ENCODE peak calls at places on chromosomes 12 and 14, in five cellular contexts. One of them, this sample, is unnamed.

GRCh38 chr12:88428350-88428749 is 151.9 kb downstream of the KITLG start:
- DNase-seq in heart right ventricle: no peak
- DNase-seq in GM12865: no peak
- DNase-seq in GM13976: no peak
- DNase-seq in cardiac muscle cell: no peak
- DNase-seq in this sample: no peak

GRCh38 chr14:75011356-75012097 is 8.8 kb downstream of the EIF2B2 start:
- DNase-seq in heart right ventricle: no peak
- DNase-seq in cardiac muscle cell: peak; percentile 4
- DNase-seq in GM12865: no peak
- DNase-seq in GM13976: no peak
- DNase-seq in this sample: peak; percentile 66

GRCh38 chr14:99684356-99684952 is 356 bp downstream of the CYP46A1 start:
- DNase-seq in GM13976: no peak
- DNase-seq in heart right ventricle: no peak
- DNase-seq in GM12865: peak; percentile 19
- DNase-seq in cardiac muscle cell: no peak
- DNase-seq in this sample: peak; percentile 63

GRCh38 chr14:76782885-76783566 is 21.8 kb downstream of the VASH1 start:
- DNase-seq in heart right ventricle: no peak
- DNase-seq in GM12865: peak; percentile 42
- DNase-seq in cardiac muscle cell: no peak
- DNase-seq in GM13976: peak; percentile 66
- DNase-seq in this sample: no peak

GRCh38 chr14:94000986-94001385 is 3.9 kb downstream of the CCDC197 start:
- DNase-seq in heart right ventricle: no peak
- DNase-seq in cardiac muscle cell: no peak
- DNase-seq in GM12865: no peak
- DNase-seq in GM13976: no peak
- DNase-seq in this sample: no peak

GRCh38 chr14:61280092-61280525 is 1.0 kb downstream of the TMEM30B start:
- DNase-seq in GM12865: no peak
- DNase-seq in heart right ventricle: no peak
- DNase-seq in GM13976: no peak
- DNase-seq in cardiac muscle cell: no peak
- DNase-seq in this sample: peak; percentile 65

GRCh38 chr12:107622005-107622404 is 63.6 kb upstream of the PWP1 start:
- DNase-seq in cardiac muscle cell: no peak
- DNase-seq in heart right ventricle: no peak
- DNase-seq in GM13976: peak; percentile 48
- DNase-seq in GM12865: peak; percentile 29
- DNase-seq in this sample: peak; percentile 30

GRCh38 chr12:124916370-124917134 is 2.1 kb upstream of the UBC start:
- DNase-seq in cardiac muscle cell: no peak
- DNase-seq in GM13976: no peak
- DNase-seq in heart right ventricle: no peak
- DNase-seq in GM12865: peak; percentile 68
- DNase-seq in this sample: peak; percentile 70

GRCh38 chr14:33932526-33933292 is 18.2 kb downstream of the EGLN3 start:
- DNase-seq in GM12865: no peak
- DNase-seq in GM13976: no peak
- DNase-seq in cardiac muscle cell: no peak
- DNase-seq in heart right ventricle: no peak
- DNase-seq in this sample: no peak

GRCh38 chr12:68971404-68971803 is 38.4 kb upstream of the CPM start:
- DNase-seq in cardiac muscle cell: no peak
- DNase-seq in GM13976: no peak
- DNase-seq in GM12865: no peak
- DNase-seq in heart right ventricle: no peak
- DNase-seq in this sample: no peak

GRCh38 chr14:64569108-64570045 is 19.6 kb downstream of the PPP1R36 start:
- DNase-seq in cardiac muscle cell: no peak
- DNase-seq in GM12865: no peak
- DNase-seq in GM13976: no peak
- DNase-seq in heart right ventricle: peak; percentile 48
- DNase-seq in this sample: no peak

GRCh38 chr14:104580961-104581360 is 1.4 kb downstream of the C14orf180 start:
- DNase-seq in GM13976: no peak
- DNase-seq in GM12865: no peak
- DNase-seq in heart right ventricle: peak; percentile 83
- DNase-seq in cardiac muscle cell: no peak
- DNase-seq in this sample: no peak

GRCh38 chr12:24991209-24992049 is 42.5 kb upstream of the BCAT1 start:
- DNase-seq in cardiac muscle cell: peak; percentile 55
- DNase-seq in GM13976: peak; percentile 65
- DNase-seq in heart right ventricle: no peak
- DNase-seq in GM12865: peak; percentile 82
- DNase-seq in this sample: no peak

DNA sequence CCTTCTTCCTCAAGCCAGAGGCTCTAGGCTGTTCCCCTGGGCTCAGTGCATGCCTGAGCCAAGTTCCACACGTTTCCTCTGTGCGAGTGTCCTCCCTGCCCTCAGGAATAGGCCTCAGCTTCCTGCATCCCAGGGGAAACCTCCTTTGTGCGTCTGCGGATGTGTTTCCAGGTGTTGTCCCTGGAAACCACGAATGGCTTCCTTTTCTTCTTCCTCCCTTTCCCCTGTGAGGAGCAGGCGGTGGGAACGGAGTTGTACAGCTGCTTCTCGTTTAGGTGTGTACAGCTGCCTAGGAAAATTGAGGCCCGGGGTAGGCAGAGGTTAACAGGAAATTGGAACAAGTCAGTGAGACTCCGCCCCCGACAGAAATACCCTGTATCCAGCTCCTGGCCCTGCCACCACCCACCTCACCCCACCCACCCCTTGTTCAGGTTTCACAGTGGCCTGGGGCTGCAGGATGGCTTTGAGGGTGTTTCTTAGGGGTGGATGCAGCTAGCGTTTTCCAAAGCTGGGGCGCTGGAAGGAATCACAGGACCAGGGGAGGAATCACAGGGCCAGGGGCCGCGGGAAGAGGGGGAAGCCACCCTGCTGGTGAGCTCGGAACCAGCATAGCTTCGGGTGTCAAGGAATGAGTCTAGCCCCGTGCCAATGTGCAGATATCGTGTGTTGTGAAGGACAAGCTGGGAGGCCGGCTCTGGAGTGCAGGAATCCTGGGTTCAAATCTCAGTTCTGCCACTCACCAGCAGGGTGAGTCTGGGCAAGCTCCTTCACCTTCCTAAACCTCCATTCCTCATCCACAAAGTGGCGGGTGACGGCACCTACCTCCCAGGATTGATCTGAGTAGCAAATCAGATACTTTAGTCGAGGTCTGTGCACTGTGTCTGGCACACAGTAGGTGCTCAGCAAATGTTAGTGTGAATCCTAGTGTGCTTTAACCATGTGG is 53.8 kb upstream of the RIN3 start:
- DNase-seq in GM13976: no peak
- DNase-seq in GM12865: no peak
- DNase-seq in heart right ventricle: peak; percentile 42
- DNase-seq in cardiac muscle cell: no peak
- DNase-seq in this sample: peak; percentile 38
- TF ChIP-seq CTCF in GM13976: no peak
- TF ChIP-seq CTCF in GM12865: no peak
- TF ChIP-seq CTCF in heart right ventricle: peak; percentile 27
- TF ChIP-seq CTCF in cardiac muscle cell: no peak
- TF ChIP-seq CTCF in this sample: no peak

GRCh38 chr12:94148841-94149780 is 734 bp downstream of the PLXNC1 start:
- DNase-seq in heart right ventricle: peak; percentile 45
- DNase-seq in GM12865: peak; percentile 85
- DNase-seq in GM13976: peak; percentile 84
- DNase-seq in cardiac muscle cell: peak; percentile 64
- DNase-seq in this sample: peak; percentile 58
- TF ChIP-seq CTCF in heart right ventricle: peak; percentile 49
- TF ChIP-seq CTCF in GM12865: peak; percentile 64
- TF ChIP-seq CTCF in GM13976: peak; percentile 83
- TF ChIP-seq CTCF in cardiac muscle cell: peak; percentile 45
- TF ChIP-seq CTCF in this sample: peak; percentile 70

GRCh38 chr12:6753772-6754356 is 923 bp upstream of the MLF2 start:
- DNase-seq in GM13976: no peak
- DNase-seq in GM12865: no peak
- DNase-seq in heart right ventricle: no peak
- DNase-seq in cardiac muscle cell: no peak
- DNase-seq in this sample: no peak
- TF ChIP-seq CTCF in GM13976: no peak
- TF ChIP-seq CTCF in GM12865: peak; percentile 94
- TF ChIP-seq CTCF in heart right ventricle: peak; percentile 99
- TF ChIP-seq CTCF in cardiac muscle cell: peak; percentile 98
- TF ChIP-seq CTCF in this sample: peak; percentile 88

GRCh38 chr14:24272442-24272841 is 1.0 kb upstream of the RABGGTA start:
- DNase-seq in GM13976: no peak
- DNase-seq in GM12865: no peak
- DNase-seq in cardiac muscle cell: no peak
- DNase-seq in heart right ventricle: no peak
- DNase-seq in this sample: no peak

GRCh38 chr14:24275524-24276139 is 4.2 kb upstream of the RABGGTA start:
- DNase-seq in GM12865: no peak
- DNase-seq in GM13976: no peak
- DNase-seq in cardiac muscle cell: no peak
- DNase-seq in heart right ventricle: no peak
- DNase-seq in this sample: no peak

GRCh38 chr14:24271834-24272263 is 452 bp upstream of the RABGGTA start:
- DNase-seq in heart right ventricle: no peak
- DNase-seq in cardiac muscle cell: no peak
- DNase-seq in GM13976: no peak
- DNase-seq in GM12865: no peak
- DNase-seq in this sample: no peak

GRCh38 chr14:24274101-24274543 is 2.7 kb upstream of the RABGGTA start:
- DNase-seq in GM13976: peak; percentile 68
- DNase-seq in heart right ventricle: no peak
- DNase-seq in GM12865: peak; percentile 86
- DNase-seq in cardiac muscle cell: no peak
- DNase-seq in this sample: peak; percentile 76

DNA sequence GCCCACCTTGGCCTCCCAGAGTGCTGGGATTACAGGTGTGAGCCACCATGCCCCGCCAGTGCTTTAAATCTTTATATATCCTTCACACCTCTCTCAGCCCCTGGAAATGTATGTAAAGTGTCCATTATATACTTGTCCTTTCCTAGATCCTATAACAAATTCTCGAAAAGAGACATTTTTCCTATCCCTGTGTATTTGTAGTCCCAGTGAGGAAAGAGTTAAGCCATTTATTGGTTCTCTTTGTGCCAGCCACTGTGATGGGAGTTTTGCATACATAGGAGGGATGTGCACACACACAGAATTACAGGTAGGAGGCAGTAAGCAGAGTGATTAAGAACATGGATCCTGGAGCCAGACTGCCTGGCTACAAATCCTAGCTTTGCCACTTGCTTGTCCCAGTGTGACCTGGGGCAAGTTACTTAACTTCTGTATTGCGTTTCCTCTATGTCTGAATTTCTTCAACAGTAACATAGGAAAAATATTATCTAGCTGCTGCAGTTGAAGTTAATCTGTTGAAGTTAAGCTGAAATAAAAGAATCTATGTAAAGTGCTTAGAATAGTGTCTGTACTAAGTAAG is 2.1 kb upstream of the RABGGTA start:
- DNase-seq in GM12865: peak; percentile 38
- DNase-seq in GM13976: no peak
- DNase-seq in cardiac muscle cell: no peak
- DNase-seq in heart right ventricle: no peak
- DNase-seq in this sample: no peak
- TF ChIP-seq CTCF in GM12865: peak; percentile 8
- TF ChIP-seq CTCF in GM13976: peak; percentile 18
- TF ChIP-seq CTCF in cardiac muscle cell: no peak
- TF ChIP-seq CTCF in heart right ventricle: no peak
- TF ChIP-seq CTCF in this sample: no peak

GRCh38 chr14:59454131-59454530 is 11.0 kb downstream of the GPR135 start:
- DNase-seq in cardiac muscle cell: no peak
- DNase-seq in heart right ventricle: no peak
- DNase-seq in GM13976: no peak
- DNase-seq in GM12865: no peak
- DNase-seq in this sample: no peak

GRCh38 chr14:59451849-59452248 is 13.3 kb downstream of the GPR135 start:
- DNase-seq in heart right ventricle: no peak
- DNase-seq in GM13976: no peak
- DNase-seq in GM12865: no peak
- DNase-seq in cardiac muscle cell: no peak
- DNase-seq in this sample: no peak

GRCh38 chr14:59455411-59455810 is 9.8 kb downstream of the GPR135 start:
- DNase-seq in GM12865: no peak
- DNase-seq in heart right ventricle: no peak
- DNase-seq in cardiac muscle cell: no peak
- DNase-seq in GM13976: no peak
- DNase-seq in this sample: no peak

DNA sequence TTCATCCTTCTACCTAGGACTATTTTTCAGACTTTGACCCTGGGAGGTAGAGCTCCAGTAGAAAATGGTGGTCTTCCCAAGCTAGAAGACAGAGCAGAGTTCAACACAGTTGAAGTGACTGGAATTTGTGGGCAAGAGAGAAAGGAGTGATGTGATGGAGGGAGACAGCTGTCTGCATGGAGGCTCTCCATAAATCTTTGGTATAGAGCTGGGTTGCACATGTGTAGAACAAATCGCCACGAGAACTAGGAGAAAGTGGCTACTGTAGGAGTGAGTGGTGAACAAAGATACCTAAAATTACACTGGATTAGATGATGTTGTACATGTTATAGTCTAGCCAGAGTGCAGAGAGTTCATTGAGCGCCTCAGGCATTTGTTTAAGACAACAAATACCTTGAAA is 14.5 kb downstream of the GPR135 start:
- DNase-seq in GM13976: no peak
- DNase-seq in GM12865: no peak
- DNase-seq in heart right ventricle: no peak
- DNase-seq in cardiac muscle cell: no peak
- DNase-seq in this sample: no peak
- TF ChIP-seq CTCF in GM13976: no peak
- TF ChIP-seq CTCF in GM12865: no peak
- TF ChIP-seq CTCF in heart right ventricle: no peak
- TF ChIP-seq CTCF in cardiac muscle cell: no peak
- TF ChIP-seq CTCF in this sample: no peak

DNA sequence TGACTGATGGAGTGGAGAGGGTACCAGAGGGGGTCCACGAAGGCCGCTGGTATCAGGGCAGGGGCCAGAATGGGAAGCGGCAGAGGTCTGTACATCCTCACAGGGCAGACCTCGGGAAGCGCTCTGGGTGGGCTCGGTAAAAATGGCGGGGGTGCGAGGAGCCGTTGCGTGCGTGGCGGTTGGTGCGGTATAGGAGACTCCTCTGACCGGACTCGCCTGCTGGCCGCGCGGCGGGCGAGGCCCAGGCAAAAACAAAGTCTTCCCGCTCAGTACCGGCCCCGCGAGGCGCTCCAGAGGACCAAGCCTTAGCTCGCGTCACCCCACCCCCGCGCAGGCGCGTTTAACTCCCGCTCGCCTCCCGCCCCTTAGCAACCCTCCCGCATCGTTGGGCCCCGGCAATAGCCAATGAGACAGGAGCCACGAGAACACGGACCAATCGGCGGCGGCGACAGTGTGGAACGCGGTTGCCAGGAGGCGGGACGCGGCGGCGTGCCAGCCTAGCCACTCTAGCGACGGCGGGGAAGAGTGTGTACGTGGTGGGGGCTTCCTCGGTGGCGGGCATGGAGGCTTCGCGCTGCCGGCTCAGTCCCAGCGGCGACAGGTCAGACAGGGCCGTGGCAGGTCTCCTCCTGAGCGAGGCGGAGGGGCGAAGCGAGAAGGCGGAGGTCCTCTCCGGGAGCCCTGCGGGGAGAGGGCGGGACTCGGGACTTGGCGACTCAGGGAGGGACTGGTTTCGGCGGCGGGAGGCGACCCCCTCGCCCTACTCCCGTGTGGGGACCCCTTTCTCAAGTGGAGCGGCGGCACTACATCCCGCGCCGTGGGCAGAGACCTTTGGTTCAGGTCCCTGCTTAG is at the start of gene TULP3:
- DNase-seq in heart right ventricle: peak; percentile 99
- DNase-seq in cardiac muscle cell: peak; percentile 99
- DNase-seq in GM13976: peak; percentile 97
- DNase-seq in GM12865: peak; percentile 97
- DNase-seq in this sample: peak; percentile 98
- TF ChIP-seq CTCF in heart right ventricle: peak; percentile 35
- TF ChIP-seq CTCF in cardiac muscle cell: peak; percentile 11
- TF ChIP-seq CTCF in GM13976: no peak
- TF ChIP-seq CTCF in GM12865: no peak
- TF ChIP-seq CTCF in this sample: no peak

This sample was measured in activated CD8-positive, alpha-beta T cell treated with anti-CD3 and anti-CD28 coated beads for 36 hours.